ENCODE peak calls at places on chromosomes 4 and X, in five cellular contexts. X, I, L, H and V are unnamed samples.

GRCh38 chrX:18951032-18951431 is 32.9 kb downstream of the PHKA2 start:
- DNase-seq in X (no peak), I (no peak), L (no peak), H (no peak), V (no peak)

GRCh38 chr4:180828455-180829018 is 1414.7 kb upstream of the TENM3 start:
- DNase-seq in X (no peak), I (peak), L (peak), H (peak), V (peak)

GRCh38 chrX:139559383-139560042 is 29.0 kb downstream of the F9 start:
- DNase-seq in X (no peak), I (peak), L (peak), H (peak), V (peak)

GRCh38 chr4:7417639-7418038 is 17.1 kb downstream of the PSAPL1 start:
- DNase-seq in X (peak), I (no peak), L (no peak), H (no peak), V (no peak)

GRCh38 chr4:38124961-38125360 is 164.8 kb downstream of the PTTG2 start:
- DNase-seq in X (no peak), I (no peak), L (no peak), H (no peak), V (no peak)

GRCh38 chr4:156606444-156607197 is 365.0 kb downstream of the PDGFC start:
- DNase-seq in X (no peak), I (no peak), L (no peak), H (no peak), V (peak)

GRCh38 chr4:16830081-16830480 is 68.4 kb downstream of the LDB2 start:
- DNase-seq in X (no peak), I (no peak), L (no peak), H (no peak), V (no peak)

GRCh38 chrX:123080065-123080464 is 104.0 kb upstream of the GRIA3 start:
- DNase-seq in X (no peak), I (no peak), L (no peak), H (no peak), V (no peak)

GRCh38 chr4:189022441-189023035 is 883.3 kb downstream of the TRIML1 start:
- DNase-seq in X (no peak), I (no peak), L (peak), H (peak), V (peak)

GRCh38 chr4:26321326-26322276 is 787 bp downstream of the RBPJ start:
- DNase-seq in X (peak), I (no peak), L (peak), H (no peak), V (no peak)

GRCh38 chr4:140212646-140213045 is 58.7 kb upstream of the MAML3 start:
- DNase-seq in X (no peak), I (no peak), L (no peak), H (no peak), V (no peak)

GRCh38 chr4:40228497-40229365 is 31.9 kb downstream of the RHOH start:
- DNase-seq in X (no peak), I (no peak), L (peak), H (no peak), V (peak)
- TF ChIP-seq CTCF in X (no peak), I (peak), L (no peak), H (peak), V (peak)

GRCh38 chr4:111812760-111813159 is 332.5 kb upstream of the FAM241A start:
- DNase-seq in X (no peak), I (no peak), L (no peak), H (no peak), V (no peak)

GRCh38 chr4:111813565-111814140 is 331.6 kb upstream of the FAM241A start:
- DNase-seq in X (no peak), I (no peak), L (no peak), H (no peak), V (no peak)

GRCh38 chr4:111808174-111808573 is 337.1 kb upstream of the FAM241A start:
- DNase-seq in X (no peak), I (no peak), L (no peak), H (no peak), V (no peak)

GRCh38 chr4:111814961-111815360 is 330.3 kb upstream of the FAM241A start:
- DNase-seq in X (no peak), I (no peak), L (no peak), H (no peak), V (no peak)

GRCh38 chr4:111811661-111812060 is 333.6 kb upstream of the FAM241A start:
- DNase-seq in X (no peak), I (no peak), L (no peak), H (no peak), V (no peak)
- TF ChIP-seq CTCF in X (no peak), I (no peak), L (no peak), H (no peak), V (no peak)

DNA sequence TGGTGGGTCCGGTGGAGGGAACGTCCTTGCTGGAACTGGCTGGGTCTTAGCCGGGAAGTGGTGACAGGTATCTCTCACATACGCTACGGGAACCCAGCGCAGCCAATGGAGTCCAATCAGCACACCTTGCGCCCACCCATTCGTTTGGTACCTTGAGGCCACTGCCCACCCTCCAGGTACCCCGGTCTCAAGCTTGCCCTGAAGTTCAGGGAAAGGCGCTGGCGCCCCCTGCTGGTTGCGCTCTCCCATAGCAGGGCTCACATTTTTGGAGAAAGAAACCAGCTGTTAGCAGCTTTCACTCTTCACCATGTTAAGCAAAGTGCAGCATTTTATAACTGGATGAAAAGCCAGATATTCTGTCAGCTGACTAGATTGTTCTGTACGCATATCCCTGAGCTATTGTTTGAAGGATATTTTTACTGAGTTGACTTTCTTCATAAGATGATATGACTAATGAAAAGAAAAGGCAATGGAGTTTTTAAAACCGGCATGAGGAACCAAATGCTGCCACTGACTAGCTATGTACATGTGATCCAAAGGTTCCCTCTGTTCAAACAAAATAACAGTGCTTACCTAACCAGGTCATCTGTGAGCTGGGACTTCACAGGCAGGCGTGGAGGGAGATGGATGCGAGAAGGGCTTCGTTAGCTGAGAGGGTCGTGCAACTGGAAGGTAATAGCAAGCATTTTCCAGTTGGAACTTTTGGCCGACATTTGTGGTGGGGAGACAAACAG is 43.7 kb downstream of the OTOP1 start:
- DNase-seq in X (no peak), I (no peak), L (peak), H (no peak), V (no peak)
- TF ChIP-seq CTCF in X (no peak), I (peak), L (peak), H (peak), V (peak)

GRCh38 chr4:146633471-146633800 is 5.3 kb upstream of the POU4F2 start:
- DNase-seq in X (no peak), I (no peak), L (no peak), H (no peak), V (no peak)
- TF ChIP-seq CTCF in X (no peak), I (no peak), L (no peak), H (no peak), V (no peak)

DNA sequence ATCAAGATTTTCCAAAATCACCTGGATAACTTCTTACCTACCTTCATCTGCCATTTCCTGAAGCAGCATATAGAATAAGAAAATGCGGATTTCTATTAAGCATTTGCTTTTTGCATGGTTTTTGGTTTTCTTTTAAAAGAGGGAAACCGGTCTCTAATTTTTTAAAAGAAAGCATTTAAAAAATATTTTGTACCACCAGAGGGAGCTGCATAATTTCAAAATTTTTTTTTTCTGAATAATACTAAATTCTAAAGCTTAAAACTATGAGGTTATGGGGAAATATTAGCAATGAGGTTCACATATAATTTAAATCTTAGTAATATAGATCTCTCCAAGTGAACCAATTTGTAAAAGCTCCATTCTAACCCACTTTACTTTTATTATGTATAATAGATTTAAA is 137.7 kb upstream of the TENT5D start:
- DNase-seq in X (no peak), I (no peak), L (no peak), H (no peak), V (no peak)
- TF ChIP-seq CTCF in X (no peak), I (peak), L (peak), H (peak), V (no peak)